ENCODE peak calls at places on chromosomes 13 and 19, in eight cellular contexts. X, I, R, Q, T, O, D and J are unnamed samples.

GRCh38 chr13:112069727-112070300 is 2.9 kb downstream of the SOX1 start:
- DNase-seq in Q (no peak), T (no peak), O (no peak), R (peak; percentile 58), D (peak; percentile 57), X (no peak), I (no peak), J (no peak)

GRCh38 chr13:83503424-83503823 is 378.9 kb downstream of the SLITRK1 start:
- DNase-seq in I (peak; percentile 54), R (no peak), X (no peak), D (no peak), O (no peak), T (peak; percentile 73), Q (no peak), J (peak; percentile 16)

GRCh38 chr13:102591988-102592781 is 4.6 kb upstream of the TPP2 start:
- DNase-seq in R (peak; percentile 87), I (peak; percentile 77), X (peak; percentile 83), O (peak; percentile 45), T (peak; percentile 92), Q (peak; percentile 95), D (peak; percentile 84), J (peak; percentile 86)

GRCh38 chr13:113939129-113939904 is 34.6 kb downstream of the C13orf46 start:
- DNase-seq in T (no peak), I (no peak), R (no peak), Q (no peak), D (no peak), X (no peak), O (no peak), J (no peak)

GRCh38 chr19:10603873-10604459 is 16.9 kb upstream of the AP1M2 start:
- DNase-seq in X (no peak), I (no peak), O (no peak), Q (no peak), T (no peak), R (no peak), D (peak; percentile 9), J (no peak)

GRCh38 chr13:42041684-42042035 is 6.8 kb upstream of the DGKH start:
- DNase-seq in O (no peak), I (peak; percentile 71), R (peak; percentile 71), Q (peak; percentile 83), D (peak; percentile 76), T (peak; percentile 89), X (peak; percentile 83), J (no peak)

GRCh38 chr13:98187155-98187726 is 10.2 kb upstream of the RNF113B start:
- DNase-seq in R (no peak), Q (no peak), T (no peak), D (no peak), I (no peak), O (no peak), X (no peak), J (no peak)

GRCh38 chr19:10653732-10654609 is at the start of gene ILF3:
- DNase-seq in T (peak; percentile 100), O (peak; percentile 100), X (peak; percentile 100), R (peak; percentile 97), I (peak; percentile 100), D (peak; percentile 100), Q (peak; percentile 100), J (peak; percentile 100)

GRCh38 chr13:63311587-63311986 is 1895.9 kb upstream of the PCDH20 start:
- DNase-seq in R (no peak), O (no peak), D (no peak), T (no peak), Q (no peak), I (no peak), X (no peak), J (no peak)

GRCh38 chr13:105969761-105970160 is 565.7 kb downstream of the EFNB2 start:
- DNase-seq in X (peak; percentile 57), I (no peak), T (no peak), D (no peak), Q (no peak), R (no peak), O (peak; percentile 38), J (no peak)

GRCh38 chr13:32206097-32206740 is 108.9 kb downstream of the ZAR1L start:
- DNase-seq in T (peak; percentile 12), Q (no peak), X (peak; percentile 10), O (no peak), R (no peak), D (no peak), I (no peak), J (no peak)

DNA sequence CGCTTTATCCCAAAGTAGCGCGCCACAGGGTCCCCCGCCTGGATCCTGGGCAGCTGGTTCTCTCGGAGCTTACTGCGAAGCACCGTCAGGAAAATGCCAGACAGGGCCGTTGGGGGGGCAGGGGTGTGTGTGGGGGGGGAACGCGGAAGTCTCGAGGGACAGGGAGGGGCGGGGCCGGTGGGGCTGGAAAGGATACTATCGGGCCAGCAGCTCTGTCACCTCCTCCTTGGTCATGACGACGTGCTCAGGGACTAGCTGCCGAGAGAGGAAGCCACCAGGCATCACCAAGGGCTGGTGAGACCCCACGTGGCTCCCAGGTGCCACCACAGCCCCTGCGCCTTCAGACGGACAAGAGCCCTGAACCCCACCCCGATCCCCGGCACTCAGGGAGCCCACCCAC is 5.3 kb downstream of the POLR2E start:
- DNase-seq in D (no peak), R (no peak), T (no peak), I (no peak), Q (no peak), X (no peak), O (no peak), J (no peak)
- H3K4me1 ChIP-seq in D (peaks cover 4% of the 10 kb centered on the region), R (no peaks in the 10 kb centered on the region), T (peaks cover 6% of the 10 kb centered on the region), I (peaks cover 5% of the 10 kb centered on the region), Q (no peaks in the 10 kb centered on the region), X (peaks cover 9% of the 10 kb centered on the region), O (peaks cover 7% of the 10 kb centered on the region), J (peaks cover 13% of the 10 kb centered on the region)

DNA sequence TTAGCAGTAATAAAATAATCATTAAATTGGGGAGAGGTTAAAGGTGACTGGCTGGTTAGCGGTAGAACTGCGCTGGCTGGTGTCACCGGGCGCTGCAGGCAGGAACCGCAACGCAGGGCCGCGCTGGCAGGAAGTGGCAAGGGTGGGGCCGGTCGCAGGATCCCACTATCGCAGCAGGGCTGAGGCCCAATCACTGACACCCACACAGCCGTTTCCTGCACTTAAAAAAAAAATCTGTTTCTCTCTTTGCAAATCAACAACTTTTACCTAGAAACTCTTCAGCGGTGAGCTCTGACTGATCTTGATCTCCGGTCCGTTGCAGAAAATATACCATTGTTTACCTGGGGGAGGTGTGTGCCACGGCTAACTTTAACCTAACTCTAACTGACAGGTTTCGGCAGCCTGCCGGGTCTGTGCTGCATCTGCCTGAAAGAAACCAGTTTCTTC is 46.9 kb downstream of the KLF2 start:
- DNase-seq in Q (no peak), I (no peak), T (no peak), R (no peak), D (no peak), O (no peak), X (no peak), J (no peak)
- H3K4me3 ChIP-seq in Q (no peak overlapping the region), I (no peak overlapping the region), T (no peak overlapping the region), R (no peak overlapping the region), D (no peak overlapping the region), O (no peak overlapping the region), X (no peak overlapping the region), J (no peak overlapping the region)

GRCh38 chr19:2249880-2250764 is 999 bp downstream of the AMH start:
- DNase-seq in D (no peak), T (no peak), Q (peak; percentile 41), O (no peak), R (peak; percentile 67), I (no peak), X (no peak), J (no peak)

GRCh38 chr19:2250765-2251576 is 1.8 kb downstream of the AMH start:
- DNase-seq in R (peak; percentile 62), Q (peak; percentile 44), I (no peak), T (peak; percentile 42), X (no peak), D (no peak), O (no peak), J (no peak)

GRCh38 chr19:2253106-2254051 is 2.8 kb downstream of the JSRP1 start:
- DNase-seq in R (peak; percentile 84), D (peak; percentile 83), Q (peak; percentile 87), O (no peak), X (no peak), T (no peak), I (no peak), J (no peak)

GRCh38 chr19:2252481-2253105 is 3.5 kb downstream of the AMH start:
- DNase-seq in R (no peak), X (no peak), I (no peak), O (no peak), Q (peak; percentile 58), T (no peak), D (peak; percentile 16), J (no peak)

DNA sequence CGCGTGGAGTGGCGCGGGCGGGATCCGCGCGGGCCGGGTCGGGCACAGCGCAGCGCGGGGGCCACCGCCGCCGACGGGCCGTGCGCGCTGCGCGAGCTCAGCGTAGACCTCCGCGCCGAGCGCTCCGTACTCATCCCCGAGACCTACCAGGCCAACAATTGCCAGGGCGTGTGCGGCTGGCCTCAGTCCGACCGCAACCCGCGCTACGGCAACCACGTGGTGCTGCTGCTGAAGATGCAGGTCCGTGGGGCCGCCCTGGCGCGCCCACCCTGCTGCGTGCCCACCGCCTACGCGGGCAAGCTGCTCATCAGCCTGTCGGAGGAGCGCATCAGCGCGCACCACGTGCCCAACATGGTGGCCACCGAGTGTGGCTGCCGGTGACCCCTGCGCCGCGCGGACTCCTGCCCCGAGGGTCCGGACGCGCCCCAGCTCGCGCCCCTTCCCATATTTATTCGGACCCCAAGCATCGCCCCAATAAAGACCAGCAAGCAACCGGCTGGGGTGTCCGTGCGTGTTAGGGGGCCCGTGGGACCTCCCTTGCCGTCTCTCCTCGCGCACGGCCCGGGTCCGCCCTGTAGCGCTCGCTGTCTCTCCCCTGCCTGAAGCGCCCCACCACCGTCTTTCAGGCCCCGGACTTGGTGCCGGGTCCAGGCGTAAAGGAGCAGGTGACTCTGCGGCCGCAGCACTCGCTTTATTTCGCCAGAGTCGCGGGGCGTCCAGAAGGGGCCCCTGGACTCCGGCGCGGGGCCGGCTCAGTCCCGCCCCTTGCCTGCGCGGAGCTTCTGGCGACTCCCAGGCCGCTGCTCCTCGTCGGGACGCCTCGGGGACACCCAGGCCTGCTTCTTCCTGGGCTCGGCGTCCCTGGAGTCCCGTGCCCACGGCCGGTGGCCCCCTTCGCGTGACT is 2.7 kb downstream of the AMH start:
- DNase-seq in T (peak; percentile 52), X (no peak), D (no peak), Q (peak; percentile 39), R (peak; percentile 65), I (no peak), O (no peak), J (no peak)
- TF ChIP-seq EZH2 in T (peak; percentile 34), X (no peak), D (no peak), Q (no peak), R (no peak), I (peak; percentile 47), O (no peak), J (no peak)

DNA sequence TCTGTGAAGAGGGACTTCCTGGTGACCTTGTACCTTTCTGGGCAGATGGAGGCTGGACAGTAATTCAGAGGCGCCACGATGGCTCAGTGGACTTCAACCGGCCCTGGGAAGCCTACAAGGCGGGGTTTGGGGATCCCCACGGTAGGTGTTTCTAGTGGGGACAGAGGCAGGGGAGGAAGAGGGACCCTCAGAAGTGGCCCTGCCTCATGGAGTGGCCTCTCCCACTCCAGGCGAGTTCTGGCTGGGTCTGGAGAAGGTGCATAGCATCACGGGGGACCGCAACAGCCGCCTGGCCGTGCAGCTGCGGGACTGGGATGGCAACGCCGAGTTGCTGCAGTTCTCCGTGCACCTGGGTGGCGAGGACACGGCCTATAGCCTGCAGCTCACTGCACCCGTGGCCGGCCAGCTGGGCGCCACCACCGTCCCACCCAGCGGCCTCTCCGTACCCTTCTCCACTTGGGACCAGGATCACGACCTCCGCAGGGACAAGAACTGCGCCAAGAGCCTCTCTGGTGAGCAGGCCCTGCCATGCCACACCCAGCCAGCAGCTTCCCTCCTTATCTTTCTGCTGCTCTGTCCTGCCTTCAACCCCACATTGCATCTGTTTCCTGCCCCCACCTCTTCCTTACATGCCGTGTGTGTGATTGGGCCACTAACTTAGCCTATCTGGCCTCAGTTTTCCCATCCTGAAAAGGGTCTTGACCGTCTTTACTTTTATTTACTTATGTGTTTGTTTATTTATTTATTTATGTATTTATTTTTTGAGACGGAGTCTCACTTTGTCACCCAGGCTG is 7.3 kb downstream of the ANGPTL4 start:
- DNase-seq in D (no peak), O (no peak), R (no peak), I (no peak), T (no peak), X (no peak), Q (no peak), J (no peak)
- H3K4me1 ChIP-seq in D (peaks cover 10% of the 10 kb centered on the region), O (peaks cover 17% of the 10 kb centered on the region), R (no peaks in the 10 kb centered on the region), I (peaks cover 14% of the 10 kb centered on the region), T (peaks cover 14% of the 10 kb centered on the region), X (peaks cover 18% of the 10 kb centered on the region), Q (no peaks in the 10 kb centered on the region), J (peaks cover 17% of the 10 kb centered on the region)